ENCODE peak calls at places on chromosome 5, in four cellular contexts. R is HepG2, P is A549, M is K562. V is an unnamed sample.

GRCh38 chr5:171494452-171495121 is 75.1 kb downstream of the FGF18 start:
- DNase-seq in M (peak), P (peak), R (peak), V (no peak)

GRCh38 chr5:110086658-110087388 is 397.1 kb downstream of the MAN2A1 start:
- DNase-seq in M (no peak), P (no peak), R (no peak), V (no peak)

GRCh38 chr5:153555420-153556114 is 65.1 kb downstream of the GRIA1 start:
- DNase-seq in R (no peak), P (no peak), M (no peak), V (no peak)

GRCh38 chr5:173472784-173473278 is 143.6 kb downstream of the BOD1 start:
- DNase-seq in M (no peak), R (no peak), P (no peak), V (no peak)

GRCh38 chr5:134223406-134224251 is 2.2 kb downstream of the PPP2CA start:
- DNase-seq in P (no peak), R (no peak), M (no peak), V (no peak)

GRCh38 chr5:150541895-150542294 is 34.0 kb downstream of the NDST1 start:
- DNase-seq in P (no peak), R (peak), M (no peak), V (no peak)

GRCh38 chr5:367358-368130 is 46.0 kb downstream of the AHRR start:
- DNase-seq in R (no peak), P (no peak), M (no peak), V (no peak)

GRCh38 chr5:59923465-59923864 is 29.9 kb upstream of the PDE4D start:
- DNase-seq in P (no peak), R (no peak), M (no peak), V (no peak)

GRCh38 chr5:165602529-165602928 is 2097.1 kb downstream of the MAT2B start:
- DNase-seq in M (no peak), R (no peak), P (no peak), V (no peak)

GRCh38 chr5:132662004-132662401 is 4.0 kb downstream of the IL13 start:
- DNase-seq in P (no peak), R (no peak), M (no peak), V (no peak)

GRCh38 chr5:136025900-136026299 is 2.9 kb upstream of the TGFBI start:
- DNase-seq in P (no peak), M (no peak), R (no peak), V (no peak)

GRCh38 chr5:73825219-73825618 is 199.2 kb downstream of the ARHGEF28 start:
- DNase-seq in M (no peak), R (no peak), P (no peak), V (no peak)

GRCh38 chr5:127228540-127229184 is 61.9 kb upstream of the MEGF10 start:
- DNase-seq in M (peak), P (no peak), R (no peak), V (no peak)

GRCh38 chr5:138544171-138545134 is 1.4 kb upstream of the ETF1 start:
- DNase-seq in P (no peak), M (no peak), R (no peak), V (no peak)

GRCh38 chr5:113038714-113039113 is 62.1 kb downstream of the DCP2 start:
- DNase-seq in M (no peak), P (no peak), R (no peak), V (no peak)
- TF ChIP-seq RFX5 in M (no peak), P (no peak), R (no peak), V (no peak)

GRCh38 chr5:180646289-180646962 is 3.0 kb downstream of the FLT4 start:
- DNase-seq in M (no peak), P (no peak), R (no peak), V (no peak)
- TF ChIP-seq MYC in M (no peak), P (no peak), R (no peak), V (no peak)

GRCh38 chr5:96904054-96904931 is 28.0 kb downstream of the ERAP2 start:
- DNase-seq in P (no peak), M (no peak), R (no peak), V (no peak)
- TF ChIP-seq MAX in P (no peak), M (no peak), R (no peak), V (no peak)

DNA sequence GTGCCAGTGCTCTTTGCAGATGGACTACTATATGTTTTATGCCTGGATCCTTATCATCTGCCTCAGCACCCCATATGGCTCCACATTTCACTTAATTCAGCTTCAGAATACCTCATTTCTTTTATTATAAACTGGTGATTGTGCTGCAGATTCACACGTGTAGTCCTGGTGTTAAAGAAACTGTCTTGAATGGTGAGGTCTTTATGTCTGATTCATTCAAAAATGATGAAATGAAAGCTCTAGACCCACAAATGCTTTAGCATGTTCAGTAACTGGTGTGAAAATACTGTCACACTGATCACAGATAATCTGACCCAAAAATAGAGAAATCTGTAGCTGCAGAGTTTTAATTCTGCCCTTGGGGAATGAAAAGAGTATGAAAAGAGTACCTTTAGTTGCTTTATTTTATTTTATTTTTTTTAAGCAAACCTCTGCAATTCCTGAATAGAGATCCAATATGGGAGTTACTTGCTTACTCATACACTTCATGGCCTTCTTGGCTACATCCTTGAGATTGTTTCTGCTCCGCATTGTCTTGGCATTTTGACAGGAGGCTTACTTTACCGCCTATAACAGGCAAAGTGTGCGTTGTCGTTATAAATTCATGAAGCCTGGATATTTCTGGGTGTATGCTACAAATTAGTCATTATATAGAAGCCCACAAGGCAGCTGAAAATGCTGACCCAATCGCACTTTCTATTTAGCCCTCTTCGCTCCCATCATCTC is 2.7 kb downstream of the RGMB start:
- DNase-seq in R (no peak), M (no peak), P (no peak), V (no peak)
- TF ChIP-seq RFX5 in R (no peak), M (no peak), P (no peak), V (no peak)

DNA sequence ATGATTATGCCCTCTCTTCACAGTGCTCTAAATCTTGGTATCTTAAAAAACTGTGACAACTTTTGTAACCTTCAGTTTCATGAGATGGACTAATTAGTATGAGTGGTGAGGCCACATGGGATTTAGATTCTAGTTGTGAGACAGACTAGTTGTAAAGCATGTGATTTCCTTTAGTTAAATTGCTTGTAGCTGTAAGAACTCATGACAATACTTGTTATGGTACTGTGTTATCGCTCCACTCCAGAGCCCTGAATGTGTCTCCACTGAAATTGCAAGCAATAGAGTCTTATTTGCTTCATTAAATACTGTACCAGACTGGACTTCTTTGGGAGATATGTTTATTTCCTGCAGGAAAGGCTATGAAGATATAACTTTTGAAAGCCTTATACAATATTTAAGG is 1198.3 kb upstream of the CDH6 start:
- DNase-seq in M (no peak), P (no peak), R (no peak), V (no peak)
- TF ChIP-seq MYC in M (no peak), P (no peak), R (no peak), V (no peak)

GRCh38 chr5:158431369-158432029 is 572.6 kb upstream of the CLINT1 start:
- DNase-seq in P (no peak), M (no peak), R (no peak), V (no peak)

GRCh38 chr5:158436271-158437065 is 577.5 kb upstream of the CLINT1 start:
- DNase-seq in P (no peak), R (no peak), M (no peak), V (no peak)

GRCh38 chr5:158434749-158435148 is 575.8 kb upstream of the CLINT1 start:
- DNase-seq in M (no peak), P (no peak), R (no peak), V (no peak)

GRCh38 chr5:158433634-158434033 is 574.7 kb upstream of the CLINT1 start:
- DNase-seq in R (no peak), P (no peak), M (no peak), V (no peak)

DNA sequence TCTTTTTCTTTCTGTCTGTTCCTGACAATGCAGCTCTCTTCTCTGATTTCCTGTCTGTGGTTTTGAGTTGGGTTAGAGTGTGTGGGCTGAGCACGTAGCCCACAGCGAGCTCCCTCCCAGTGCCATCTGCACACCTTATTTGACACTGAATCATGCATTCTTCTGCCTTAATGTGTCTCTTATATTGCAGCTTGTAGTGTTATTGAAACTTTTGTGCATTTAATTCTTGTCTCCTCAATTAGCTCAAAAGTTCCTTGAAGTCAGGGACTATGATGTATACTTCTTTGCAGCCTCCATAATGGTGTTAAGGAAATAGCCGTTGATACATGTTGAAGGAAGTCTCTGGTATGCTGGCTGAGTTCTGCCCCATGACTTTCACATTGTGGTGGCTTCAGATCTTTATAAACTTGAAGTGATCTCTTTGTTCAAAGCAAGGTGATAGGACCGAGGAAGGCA is 576.2 kb upstream of the CLINT1 start:
- DNase-seq in R (no peak), P (no peak), M (no peak), V (peak)
- TF ChIP-seq MAX in R (no peak), P (no peak), M (no peak), V (no peak)

DNA sequence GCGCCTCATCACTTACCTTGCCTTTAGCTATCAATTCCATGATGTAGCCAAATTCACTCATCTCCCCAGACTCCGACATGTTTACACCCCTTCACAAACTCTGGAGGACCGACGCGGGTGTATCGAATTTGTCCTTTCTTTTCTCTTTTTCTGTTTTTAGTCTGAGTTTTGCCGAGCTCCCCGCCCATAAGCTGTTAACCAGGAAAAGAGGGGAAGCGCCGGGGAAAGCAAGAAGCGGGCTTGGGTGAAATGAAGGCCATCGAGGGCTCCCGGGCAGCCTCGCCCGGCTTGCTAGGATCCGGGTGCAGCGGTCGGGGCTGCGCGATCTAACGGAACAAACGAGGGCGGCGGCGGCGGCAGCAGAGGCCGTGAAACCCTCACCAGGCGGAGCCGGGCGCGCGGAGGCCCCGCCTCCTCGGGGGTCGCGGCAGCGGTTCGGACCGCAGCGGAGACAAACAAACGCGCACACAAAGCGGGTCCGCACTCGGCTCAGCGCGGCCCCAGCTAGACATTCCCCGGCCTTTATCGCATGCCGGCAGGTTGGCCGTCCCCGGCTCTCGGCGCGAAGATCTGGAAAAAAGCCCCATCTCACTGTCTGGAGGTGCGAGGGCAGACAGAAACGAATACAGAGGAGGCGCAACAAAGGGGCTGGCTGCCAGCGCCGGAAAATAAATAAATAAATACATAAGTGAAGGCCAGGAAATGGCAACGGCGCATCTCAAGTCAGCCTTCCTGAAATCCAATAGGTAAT is 10.4 kb upstream of the TRIM36 start:
- DNase-seq in R (no peak), M (no peak), P (peak), V (no peak)
- TF ChIP-seq RFX5 in R (no peak), M (no peak), P (no peak), V (no peak)

GRCh38 chr5:89308606-89309040 is 425.6 kb upstream of the MEF2C start:
- DNase-seq in M (peak), R (no peak), P (no peak), V (peak)

GRCh38 chr5:89313044-89313443 is 430.1 kb upstream of the MEF2C start:
- DNase-seq in P (no peak), R (no peak), M (no peak), V (no peak)

GRCh38 chr5:89309268-89309667 is 426.3 kb upstream of the MEF2C start:
- DNase-seq in R (no peak), M (no peak), P (no peak), V (no peak)

GRCh38 chr5:89315194-89315593 is 432.2 kb upstream of the MEF2C start:
- DNase-seq in P (no peak), R (no peak), M (no peak), V (no peak)

DNA sequence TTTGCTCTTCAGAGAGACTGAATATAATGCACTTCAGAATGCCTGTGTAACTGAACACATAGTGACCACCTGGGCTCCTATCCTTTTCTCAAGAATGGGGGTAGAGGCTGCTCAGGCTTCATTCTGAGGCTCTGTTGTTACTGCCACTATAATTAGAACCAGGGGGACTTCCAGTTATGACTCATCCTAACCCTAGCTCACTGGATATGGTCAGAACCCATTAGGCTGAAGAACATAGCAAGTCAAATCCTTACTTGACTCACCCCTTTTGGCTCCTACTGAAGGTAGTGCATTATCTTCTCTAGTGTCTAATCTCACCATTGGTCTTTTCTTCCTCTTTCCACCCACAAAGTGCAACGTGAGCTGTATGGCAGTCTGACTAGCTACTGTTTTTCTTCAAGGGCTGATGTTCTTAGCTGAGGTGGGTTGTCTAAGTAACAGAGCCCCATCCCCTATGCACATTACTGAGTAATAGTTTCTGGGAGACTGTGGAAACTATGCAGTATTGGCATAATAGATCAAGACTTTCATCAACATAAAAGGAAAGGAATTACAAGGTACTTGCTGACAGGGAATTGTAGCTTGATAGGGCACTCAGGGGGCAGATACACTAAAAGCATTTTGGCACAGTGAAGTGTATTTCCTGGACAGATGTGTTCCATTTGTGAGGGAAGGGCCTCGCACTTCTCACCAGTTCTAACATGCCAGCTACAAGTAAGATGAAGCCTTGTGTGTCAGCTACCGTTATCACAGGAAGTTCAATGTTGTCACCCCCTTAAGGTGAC is 431.0 kb upstream of the MEF2C start:
- DNase-seq in M (peak), P (no peak), R (no peak), V (peak)
- TF ChIP-seq MYC in M (no peak), P (no peak), R (no peak), V (no peak)

DNA sequence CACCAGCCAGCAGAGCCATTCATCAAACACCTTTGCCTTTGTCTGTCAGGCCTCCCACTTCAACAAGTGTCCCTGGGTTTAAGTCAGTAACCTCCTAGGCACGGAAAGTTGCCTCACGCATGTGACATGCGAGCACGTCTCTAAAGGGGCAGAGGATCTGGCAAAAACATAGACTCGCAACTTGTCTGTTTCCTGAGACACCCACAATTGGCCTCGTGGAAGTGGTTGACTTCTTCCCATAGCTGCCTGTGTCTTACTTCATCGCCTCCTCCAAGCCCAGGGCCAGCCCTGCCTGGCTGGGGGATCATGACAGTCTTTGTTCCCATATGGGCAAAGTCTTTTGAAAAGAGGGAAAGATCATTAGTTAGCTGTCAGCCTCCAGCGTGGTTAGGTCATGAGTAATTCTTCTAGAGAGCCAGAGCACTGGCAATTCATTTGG is 35.5 kb upstream of the GLRX start:
- DNase-seq in P (no peak), M (no peak), R (peak), V (no peak)
- TF ChIP-seq MAX in P (no peak), M (no peak), R (no peak), V (no peak)

V was measured in GM12878.